ENCODE peak calls at places on chromosomes 16 and 17, in ten cellular contexts. One of them, this sample, is unnamed.
A peak's percentile ranks its signal among the peaks of the same experiment; 100 is the strongest.

GRCh38 chr17:65109990-65110680 is 27.0 kb upstream of the RGS9 start:
- ATAC-seq in HepG2: no peak
- ATAC-seq in upper lobe of right lung: no peak
- ATAC-seq in heart right ventricle: no peak
- ATAC-seq in activated naive CD8-positive, alpha-beta T cell treated with anti-CD3 and anti-CD28 coated beads, Interleukin-2, amount 10 ng/mL, durations not matched to agents 7 days and 5 days: no peak
- ATAC-seq in Right ventricle myocardium inferior: no peak
- ATAC-seq in left lung: no peak
- ATAC-seq in activated T-cell treated with anti-CD3 and anti-CD28 coated beads, Interleukin-2, amount 50 U/mL, for 72 hours: no peak
- ATAC-seq in activated CD8-positive, alpha-beta T cell treated with anti-CD3 and anti-CD28 coated beads for 36 hours: no peak
- ATAC-seq in left lobe of liver: no peak
- ATAC-seq in this sample: no peak

GRCh38 chr17:17942846-17943245 is 29.4 kb downstream of the TOM1L2 start:
- ATAC-seq in heart right ventricle: no peak
- ATAC-seq in activated T-cell treated with anti-CD3 and anti-CD28 coated beads, Interleukin-2, amount 50 U/mL, for 72 hours: no peak
- ATAC-seq in upper lobe of right lung: peak; percentile 49
- ATAC-seq in activated naive CD8-positive, alpha-beta T cell treated with anti-CD3 and anti-CD28 coated beads, Interleukin-2, amount 10 ng/mL, durations not matched to agents 7 days and 5 days: no peak
- ATAC-seq in HepG2: no peak
- ATAC-seq in left lung: peak; percentile 54
- ATAC-seq in Right ventricle myocardium inferior: no peak
- ATAC-seq in left lobe of liver: no peak
- ATAC-seq in activated CD8-positive, alpha-beta T cell treated with anti-CD3 and anti-CD28 coated beads for 36 hours: no peak
- ATAC-seq in this sample: no peak

GRCh38 chr17:48735057-48735341 is 6.4 kb upstream of the HOXB13 start:
- ATAC-seq in left lobe of liver: no peak
- ATAC-seq in upper lobe of right lung: no peak
- ATAC-seq in activated CD8-positive, alpha-beta T cell treated with anti-CD3 and anti-CD28 coated beads for 36 hours: no peak
- ATAC-seq in activated naive CD8-positive, alpha-beta T cell treated with anti-CD3 and anti-CD28 coated beads, Interleukin-2, amount 10 ng/mL, durations not matched to agents 7 days and 5 days: no peak
- ATAC-seq in left lung: no peak
- ATAC-seq in Right ventricle myocardium inferior: no peak
- ATAC-seq in HepG2: no peak
- ATAC-seq in heart right ventricle: no peak
- ATAC-seq in activated T-cell treated with anti-CD3 and anti-CD28 coated beads, Interleukin-2, amount 50 U/mL, for 72 hours: no peak
- ATAC-seq in this sample: no peak

GRCh38 chr16:73043828-73044493 is 4.0 kb downstream of the ZFHX3 start:
- ATAC-seq in HepG2: no peak
- ATAC-seq in activated CD8-positive, alpha-beta T cell treated with anti-CD3 and anti-CD28 coated beads for 36 hours: no peak
- ATAC-seq in heart right ventricle: no peak
- ATAC-seq in left lung: no peak
- ATAC-seq in left lobe of liver: peak; percentile 37
- ATAC-seq in activated naive CD8-positive, alpha-beta T cell treated with anti-CD3 and anti-CD28 coated beads, Interleukin-2, amount 10 ng/mL, durations not matched to agents 7 days and 5 days: no peak
- ATAC-seq in activated T-cell treated with anti-CD3 and anti-CD28 coated beads, Interleukin-2, amount 50 U/mL, for 72 hours: no peak
- ATAC-seq in Right ventricle myocardium inferior: peak; percentile 36
- ATAC-seq in upper lobe of right lung: no peak
- ATAC-seq in this sample: no peak

GRCh38 chr17:69900829-69901228 is 174.2 kb upstream of the KCNJ16 start:
- ATAC-seq in left lung: no peak
- ATAC-seq in heart right ventricle: peak; percentile 97
- ATAC-seq in activated CD8-positive, alpha-beta T cell treated with anti-CD3 and anti-CD28 coated beads for 36 hours: no peak
- ATAC-seq in activated naive CD8-positive, alpha-beta T cell treated with anti-CD3 and anti-CD28 coated beads, Interleukin-2, amount 10 ng/mL, durations not matched to agents 7 days and 5 days: no peak
- ATAC-seq in left lobe of liver: no peak
- ATAC-seq in Right ventricle myocardium inferior: peak; percentile 92
- ATAC-seq in activated T-cell treated with anti-CD3 and anti-CD28 coated beads, Interleukin-2, amount 50 U/mL, for 72 hours: no peak
- ATAC-seq in upper lobe of right lung: no peak
- ATAC-seq in HepG2: no peak
- ATAC-seq in this sample: no peak

GRCh38 chr17:59838196-59838911 is 54.4 kb downstream of the TUBD1 start:
- ATAC-seq in activated naive CD8-positive, alpha-beta T cell treated with anti-CD3 and anti-CD28 coated beads, Interleukin-2, amount 10 ng/mL, durations not matched to agents 7 days and 5 days: no peak
- ATAC-seq in heart right ventricle: no peak
- ATAC-seq in left lobe of liver: no peak
- ATAC-seq in HepG2: no peak
- ATAC-seq in upper lobe of right lung: no peak
- ATAC-seq in activated T-cell treated with anti-CD3 and anti-CD28 coated beads, Interleukin-2, amount 50 U/mL, for 72 hours: no peak
- ATAC-seq in left lung: no peak
- ATAC-seq in activated CD8-positive, alpha-beta T cell treated with anti-CD3 and anti-CD28 coated beads for 36 hours: no peak
- ATAC-seq in Right ventricle myocardium inferior: no peak
- ATAC-seq in this sample: no peak

GRCh38 chr17:31310877-31311276 is 3.0 kb downstream of the EVI2B start:
- ATAC-seq in activated naive CD8-positive, alpha-beta T cell treated with anti-CD3 and anti-CD28 coated beads, Interleukin-2, amount 10 ng/mL, durations not matched to agents 7 days and 5 days: peak; percentile 21
- ATAC-seq in left lobe of liver: no peak
- ATAC-seq in heart right ventricle: no peak
- ATAC-seq in Right ventricle myocardium inferior: no peak
- ATAC-seq in upper lobe of right lung: no peak
- ATAC-seq in activated CD8-positive, alpha-beta T cell treated with anti-CD3 and anti-CD28 coated beads for 36 hours: peak; percentile 28
- ATAC-seq in activated T-cell treated with anti-CD3 and anti-CD28 coated beads, Interleukin-2, amount 50 U/mL, for 72 hours: peak; percentile 12
- ATAC-seq in HepG2: no peak
- ATAC-seq in left lung: no peak
- ATAC-seq in this sample: peak; percentile 8

GRCh38 chr16:27289669-27290068 is 21.1 kb upstream of the NSMCE1 start:
- ATAC-seq in left lobe of liver: no peak
- ATAC-seq in activated T-cell treated with anti-CD3 and anti-CD28 coated beads, Interleukin-2, amount 50 U/mL, for 72 hours: peak; percentile 51
- ATAC-seq in Right ventricle myocardium inferior: no peak
- ATAC-seq in upper lobe of right lung: no peak
- ATAC-seq in activated CD8-positive, alpha-beta T cell treated with anti-CD3 and anti-CD28 coated beads for 36 hours: no peak
- ATAC-seq in activated naive CD8-positive, alpha-beta T cell treated with anti-CD3 and anti-CD28 coated beads, Interleukin-2, amount 10 ng/mL, durations not matched to agents 7 days and 5 days: no peak
- ATAC-seq in heart right ventricle: no peak
- ATAC-seq in HepG2: no peak
- ATAC-seq in left lung: no peak
- ATAC-seq in this sample: peak; percentile 16

GRCh38 chr17:14731591-14731990 is 430.7 kb downstream of the HS3ST3B1 start:
- ATAC-seq in left lung: no peak
- ATAC-seq in activated T-cell treated with anti-CD3 and anti-CD28 coated beads, Interleukin-2, amount 50 U/mL, for 72 hours: no peak
- ATAC-seq in Right ventricle myocardium inferior: no peak
- ATAC-seq in left lobe of liver: no peak
- ATAC-seq in upper lobe of right lung: no peak
- ATAC-seq in activated CD8-positive, alpha-beta T cell treated with anti-CD3 and anti-CD28 coated beads for 36 hours: no peak
- ATAC-seq in HepG2: no peak
- ATAC-seq in heart right ventricle: no peak
- ATAC-seq in activated naive CD8-positive, alpha-beta T cell treated with anti-CD3 and anti-CD28 coated beads, Interleukin-2, amount 10 ng/mL, durations not matched to agents 7 days and 5 days: no peak
- ATAC-seq in this sample: no peak

GRCh38 chr17:8888704-8889302 is 21.3 kb upstream of the PIK3R6 start:
- ATAC-seq in activated CD8-positive, alpha-beta T cell treated with anti-CD3 and anti-CD28 coated beads for 36 hours: no peak
- ATAC-seq in heart right ventricle: no peak
- ATAC-seq in activated naive CD8-positive, alpha-beta T cell treated with anti-CD3 and anti-CD28 coated beads, Interleukin-2, amount 10 ng/mL, durations not matched to agents 7 days and 5 days: no peak
- ATAC-seq in upper lobe of right lung: no peak
- ATAC-seq in activated T-cell treated with anti-CD3 and anti-CD28 coated beads, Interleukin-2, amount 50 U/mL, for 72 hours: no peak
- ATAC-seq in Right ventricle myocardium inferior: no peak
- ATAC-seq in left lung: no peak
- ATAC-seq in HepG2: no peak
- ATAC-seq in left lobe of liver: no peak
- ATAC-seq in this sample: no peak

GRCh38 chr17:52147431-52147830 is 11.1 kb downstream of the CA10 start:
- ATAC-seq in activated naive CD8-positive, alpha-beta T cell treated with anti-CD3 and anti-CD28 coated beads, Interleukin-2, amount 10 ng/mL, durations not matched to agents 7 days and 5 days: no peak
- ATAC-seq in heart right ventricle: no peak
- ATAC-seq in left lung: peak; percentile 42
- ATAC-seq in HepG2: no peak
- ATAC-seq in activated T-cell treated with anti-CD3 and anti-CD28 coated beads, Interleukin-2, amount 50 U/mL, for 72 hours: peak; percentile 94
- ATAC-seq in left lobe of liver: no peak
- ATAC-seq in upper lobe of right lung: no peak
- ATAC-seq in activated CD8-positive, alpha-beta T cell treated with anti-CD3 and anti-CD28 coated beads for 36 hours: peak; percentile 77
- ATAC-seq in Right ventricle myocardium inferior: no peak
- ATAC-seq in this sample: peak; percentile 89

GRCh38 chr16:85935957-85936760 is 37.2 kb downstream of the IRF8 start:
- ATAC-seq in heart right ventricle: peak; percentile 22
- ATAC-seq in Right ventricle myocardium inferior: no peak
- ATAC-seq in upper lobe of right lung: peak; percentile 50
- ATAC-seq in left lobe of liver: no peak
- ATAC-seq in activated T-cell treated with anti-CD3 and anti-CD28 coated beads, Interleukin-2, amount 50 U/mL, for 72 hours: peak; percentile 90
- ATAC-seq in left lung: peak; percentile 30
- ATAC-seq in activated CD8-positive, alpha-beta T cell treated with anti-CD3 and anti-CD28 coated beads for 36 hours: peak; percentile 84
- ATAC-seq in HepG2: no peak
- ATAC-seq in activated naive CD8-positive, alpha-beta T cell treated with anti-CD3 and anti-CD28 coated beads, Interleukin-2, amount 10 ng/mL, durations not matched to agents 7 days and 5 days: peak; percentile 88
- ATAC-seq in this sample: peak; percentile 88

GRCh38 chr16:66369055-66369592 is 2.6 kb downstream of the CDH5 start:
- ATAC-seq in left lung: peak; percentile 22
- ATAC-seq in heart right ventricle: peak; percentile 47
- ATAC-seq in Right ventricle myocardium inferior: no peak
- ATAC-seq in activated naive CD8-positive, alpha-beta T cell treated with anti-CD3 and anti-CD28 coated beads, Interleukin-2, amount 10 ng/mL, durations not matched to agents 7 days and 5 days: peak; percentile 53
- ATAC-seq in activated T-cell treated with anti-CD3 and anti-CD28 coated beads, Interleukin-2, amount 50 U/mL, for 72 hours: no peak
- ATAC-seq in upper lobe of right lung: peak; percentile 60
- ATAC-seq in HepG2: no peak
- ATAC-seq in left lobe of liver: peak; percentile 33
- ATAC-seq in activated CD8-positive, alpha-beta T cell treated with anti-CD3 and anti-CD28 coated beads for 36 hours: peak; percentile 56
- ATAC-seq in this sample: no peak

GRCh38 chr16:1556254-1556653 is 22.8 kb downstream of the TMEM204 start:
- ATAC-seq in activated T-cell treated with anti-CD3 and anti-CD28 coated beads, Interleukin-2, amount 50 U/mL, for 72 hours: no peak
- ATAC-seq in heart right ventricle: no peak
- ATAC-seq in activated naive CD8-positive, alpha-beta T cell treated with anti-CD3 and anti-CD28 coated beads, Interleukin-2, amount 10 ng/mL, durations not matched to agents 7 days and 5 days: no peak
- ATAC-seq in activated CD8-positive, alpha-beta T cell treated with anti-CD3 and anti-CD28 coated beads for 36 hours: no peak
- ATAC-seq in left lobe of liver: peak; percentile 53
- ATAC-seq in upper lobe of right lung: peak; percentile 20
- ATAC-seq in HepG2: no peak
- ATAC-seq in left lung: no peak
- ATAC-seq in Right ventricle myocardium inferior: no peak
- ATAC-seq in this sample: no peak

GRCh38 chr17:1907818-1908698 is 78.3 kb downstream of the RPA1 start:
- ATAC-seq in left lobe of liver: peak; percentile 9
- ATAC-seq in activated T-cell treated with anti-CD3 and anti-CD28 coated beads, Interleukin-2, amount 50 U/mL, for 72 hours: peak; percentile 43
- ATAC-seq in Right ventricle myocardium inferior: peak; percentile 42
- ATAC-seq in upper lobe of right lung: peak; percentile 41
- ATAC-seq in heart right ventricle: no peak
- ATAC-seq in HepG2: no peak
- ATAC-seq in left lung: peak; percentile 65
- ATAC-seq in activated naive CD8-positive, alpha-beta T cell treated with anti-CD3 and anti-CD28 coated beads, Interleukin-2, amount 10 ng/mL, durations not matched to agents 7 days and 5 days: no peak
- ATAC-seq in activated CD8-positive, alpha-beta T cell treated with anti-CD3 and anti-CD28 coated beads for 36 hours: no peak
- ATAC-seq in this sample: no peak

GRCh38 chr16:26204138-26204537 is 512.4 kb downstream of the HS3ST4 start:
- ATAC-seq in heart right ventricle: no peak
- ATAC-seq in left lung: no peak
- ATAC-seq in left lobe of liver: no peak
- ATAC-seq in activated CD8-positive, alpha-beta T cell treated with anti-CD3 and anti-CD28 coated beads for 36 hours: peak; percentile 68
- ATAC-seq in activated naive CD8-positive, alpha-beta T cell treated with anti-CD3 and anti-CD28 coated beads, Interleukin-2, amount 10 ng/mL, durations not matched to agents 7 days and 5 days: no peak
- ATAC-seq in activated T-cell treated with anti-CD3 and anti-CD28 coated beads, Interleukin-2, amount 50 U/mL, for 72 hours: peak; percentile 91
- ATAC-seq in upper lobe of right lung: no peak
- ATAC-seq in HepG2: no peak
- ATAC-seq in Right ventricle myocardium inferior: no peak
- ATAC-seq in this sample: peak; percentile 68

GRCh38 chr16:31532120-31532519 is 4.4 kb downstream of the AHSP start:
- ATAC-seq in heart right ventricle: no peak
- ATAC-seq in Right ventricle myocardium inferior: no peak
- ATAC-seq in activated T-cell treated with anti-CD3 and anti-CD28 coated beads, Interleukin-2, amount 50 U/mL, for 72 hours: no peak
- ATAC-seq in activated CD8-positive, alpha-beta T cell treated with anti-CD3 and anti-CD28 coated beads for 36 hours: no peak
- ATAC-seq in upper lobe of right lung: no peak
- ATAC-seq in left lobe of liver: no peak
- ATAC-seq in activated naive CD8-positive, alpha-beta T cell treated with anti-CD3 and anti-CD28 coated beads, Interleukin-2, amount 10 ng/mL, durations not matched to agents 7 days and 5 days: no peak
- ATAC-seq in left lung: no peak
- ATAC-seq in HepG2: no peak
- ATAC-seq in this sample: no peak

GRCh38 chr16:1100084-1100800 is 4.2 kb upstream of the C1QTNF8 start:
- ATAC-seq in Right ventricle myocardium inferior: no peak
- ATAC-seq in activated naive CD8-positive, alpha-beta T cell treated with anti-CD3 and anti-CD28 coated beads, Interleukin-2, amount 10 ng/mL, durations not matched to agents 7 days and 5 days: no peak
- ATAC-seq in left lobe of liver: no peak
- ATAC-seq in left lung: no peak
- ATAC-seq in heart right ventricle: no peak
- ATAC-seq in HepG2: no peak
- ATAC-seq in activated CD8-positive, alpha-beta T cell treated with anti-CD3 and anti-CD28 coated beads for 36 hours: no peak
- ATAC-seq in activated T-cell treated with anti-CD3 and anti-CD28 coated beads, Interleukin-2, amount 50 U/mL, for 72 hours: no peak
- ATAC-seq in upper lobe of right lung: no peak
- ATAC-seq in this sample: no peak

GRCh38 chr17:71941920-71942319 is 178.9 kb upstream of the SOX9 start:
- ATAC-seq in left lung: no peak
- ATAC-seq in activated naive CD8-positive, alpha-beta T cell treated with anti-CD3 and anti-CD28 coated beads, Interleukin-2, amount 10 ng/mL, durations not matched to agents 7 days and 5 days: no peak
- ATAC-seq in activated CD8-positive, alpha-beta T cell treated with anti-CD3 and anti-CD28 coated beads for 36 hours: no peak
- ATAC-seq in Right ventricle myocardium inferior: no peak
- ATAC-seq in heart right ventricle: no peak
- ATAC-seq in left lobe of liver: no peak
- ATAC-seq in upper lobe of right lung: no peak
- ATAC-seq in activated T-cell treated with anti-CD3 and anti-CD28 coated beads, Interleukin-2, amount 50 U/mL, for 72 hours: no peak
- ATAC-seq in HepG2: no peak
- ATAC-seq in this sample: no peak

GRCh38 chr16:82506734-82507133 is 120.0 kb upstream of the CDH13 start:
- ATAC-seq in upper lobe of right lung: no peak
- ATAC-seq in activated CD8-positive, alpha-beta T cell treated with anti-CD3 and anti-CD28 coated beads for 36 hours: no peak
- ATAC-seq in activated T-cell treated with anti-CD3 and anti-CD28 coated beads, Interleukin-2, amount 50 U/mL, for 72 hours: no peak
- ATAC-seq in left lung: peak; percentile 69
- ATAC-seq in HepG2: no peak
- ATAC-seq in heart right ventricle: no peak
- ATAC-seq in left lobe of liver: no peak
- ATAC-seq in activated naive CD8-positive, alpha-beta T cell treated with anti-CD3 and anti-CD28 coated beads, Interleukin-2, amount 10 ng/mL, durations not matched to agents 7 days and 5 days: no peak
- ATAC-seq in Right ventricle myocardium inferior: no peak
- ATAC-seq in this sample: no peak

GRCh38 chr17:19254651-19255050 is 17.5 kb downstream of the EPN2 start:
- ATAC-seq in activated T-cell treated with anti-CD3 and anti-CD28 coated beads, Interleukin-2, amount 50 U/mL, for 72 hours: no peak
- ATAC-seq in heart right ventricle: peak; percentile 17
- ATAC-seq in activated CD8-positive, alpha-beta T cell treated with anti-CD3 and anti-CD28 coated beads for 36 hours: no peak
- ATAC-seq in Right ventricle myocardium inferior: no peak
- ATAC-seq in HepG2: no peak
- ATAC-seq in upper lobe of right lung: no peak
- ATAC-seq in left lung: no peak
- ATAC-seq in activated naive CD8-positive, alpha-beta T cell treated with anti-CD3 and anti-CD28 coated beads, Interleukin-2, amount 10 ng/mL, durations not matched to agents 7 days and 5 days: no peak
- ATAC-seq in left lobe of liver: no peak
- ATAC-seq in this sample: no peak

GRCh38 chr16:82628741-82629140 is 2.0 kb downstream of the CDH13 start:
- ATAC-seq in Right ventricle myocardium inferior: peak; percentile 38
- ATAC-seq in activated T-cell treated with anti-CD3 and anti-CD28 coated beads, Interleukin-2, amount 50 U/mL, for 72 hours: no peak
- ATAC-seq in activated naive CD8-positive, alpha-beta T cell treated with anti-CD3 and anti-CD28 coated beads, Interleukin-2, amount 10 ng/mL, durations not matched to agents 7 days and 5 days: no peak
- ATAC-seq in left lobe of liver: no peak
- ATAC-seq in upper lobe of right lung: no peak
- ATAC-seq in left lung: no peak
- ATAC-seq in heart right ventricle: no peak
- ATAC-seq in HepG2: no peak
- ATAC-seq in activated CD8-positive, alpha-beta T cell treated with anti-CD3 and anti-CD28 coated beads for 36 hours: no peak
- ATAC-seq in this sample: no peak

GRCh38 chr16:49788936-49789335 is 67.0 kb downstream of the ZNF423 start:
- ATAC-seq in heart right ventricle: no peak
- ATAC-seq in activated CD8-positive, alpha-beta T cell treated with anti-CD3 and anti-CD28 coated beads for 36 hours: no peak
- ATAC-seq in upper lobe of right lung: no peak
- ATAC-seq in Right ventricle myocardium inferior: no peak
- ATAC-seq in activated naive CD8-positive, alpha-beta T cell treated with anti-CD3 and anti-CD28 coated beads, Interleukin-2, amount 10 ng/mL, durations not matched to agents 7 days and 5 days: no peak
- ATAC-seq in activated T-cell treated with anti-CD3 and anti-CD28 coated beads, Interleukin-2, amount 50 U/mL, for 72 hours: no peak
- ATAC-seq in left lung: no peak
- ATAC-seq in HepG2: no peak
- ATAC-seq in left lobe of liver: no peak
- ATAC-seq in this sample: no peak

This sample was measured in activated T-helper 17 cell treated with anti-CD3 and anti-CD28 coated beads, Interleukin-2, amount 50 U/mL, for 72 hours.